ENCODE peak calls at places on chromosomes 16 and 17, in four cellular contexts. One of them, this sample, is unnamed.

GRCh38 chr17:7133424-7133823 is 18.8 kb upstream of the ASGR2 start:
- DNase-seq in GM12878: peak
- DNase-seq in K562: peak
- DNase-seq in HepG2: peak
- DNase-seq in this sample: peak

GRCh38 chr17:80382446-80382845 is 32.5 kb upstream of the ENDOV start:
- DNase-seq in HepG2: no peak
- DNase-seq in K562: no peak
- DNase-seq in GM12878: no peak
- DNase-seq in this sample: no peak

GRCh38 chr17:48611213-48611612 is 396 bp upstream of the HOXB7 start:
- DNase-seq in GM12878: no peak
- DNase-seq in HepG2: no peak
- DNase-seq in K562: no peak
- DNase-seq in this sample: no peak

GRCh38 chr17:47989159-47989558 is 18.2 kb downstream of the CDK5RAP3 start:
- DNase-seq in HepG2: no peak
- DNase-seq in K562: no peak
- DNase-seq in GM12878: no peak
- DNase-seq in this sample: no peak

GRCh38 chr17:29078183-29079045 is 35.5 kb downstream of the PIPOX start:
- DNase-seq in K562: no peak
- DNase-seq in HepG2: no peak
- DNase-seq in GM12878: no peak
- DNase-seq in this sample: no peak

GRCh38 chr16:76955629-76956028 is 235.4 kb upstream of the MON1B start:
- DNase-seq in GM12878: no peak
- DNase-seq in HepG2: no peak
- DNase-seq in K562: no peak
- DNase-seq in this sample: no peak

GRCh38 chr16:54582631-54583250 is 296.2 kb upstream of the IRX3 start:
- DNase-seq in HepG2: no peak
- DNase-seq in K562: no peak
- DNase-seq in GM12878: no peak
- DNase-seq in this sample: no peak

GRCh38 chr17:79921411-79922160 is 82.3 kb upstream of the CBX4 start:
- DNase-seq in GM12878: peak
- DNase-seq in K562: no peak
- DNase-seq in HepG2: no peak
- DNase-seq in this sample: no peak

GRCh38 chr17:77470800-77471733 is 330.3 kb downstream of the SEC14L1 start:
- DNase-seq in GM12878: no peak
- DNase-seq in K562: peak
- DNase-seq in HepG2: peak
- DNase-seq in this sample: peak

GRCh38 chr17:68152161-68152571 is 95.7 kb upstream of the AMZ2 start:
- DNase-seq in GM12878: no peak
- DNase-seq in HepG2: no peak
- DNase-seq in K562: peak
- DNase-seq in this sample: no peak

GRCh38 chr16:87027056-87027616 is 290.1 kb downstream of the C16orf95 start:
- DNase-seq in GM12878: no peak
- DNase-seq in K562: no peak
- DNase-seq in HepG2: no peak
- DNase-seq in this sample: no peak

GRCh38 chr17:47244697-47245096 is 8.9 kb upstream of the ITGB3 start:
- DNase-seq in HepG2: no peak
- DNase-seq in K562: no peak
- DNase-seq in GM12878: no peak
- DNase-seq in this sample: no peak

GRCh38 chr17:56451629-56452028 is 141.9 kb upstream of the NOG start:
- DNase-seq in HepG2: no peak
- DNase-seq in GM12878: no peak
- DNase-seq in K562: no peak
- DNase-seq in this sample: no peak

GRCh38 chr16:49660647-49661046 is 195.3 kb downstream of the ZNF423 start:
- DNase-seq in K562: no peak
- DNase-seq in HepG2: no peak
- DNase-seq in GM12878: no peak
- DNase-seq in this sample: no peak

GRCh38 chr16:1674751-1675664 is 3.1 kb upstream of the JPT2 start:
- DNase-seq in HepG2: no peak
- DNase-seq in K562: no peak
- DNase-seq in GM12878: no peak
- DNase-seq in this sample: no peak

GRCh38 chr17:7413346-7413985 is 5.8 kb downstream of the NLGN2 start:
- DNase-seq in GM12878: no peak
- DNase-seq in K562: no peak
- DNase-seq in HepG2: no peak
- DNase-seq in this sample: no peak

GRCh38 chr17:33981713-33982601 is 273.1 kb upstream of the CCL2 start:
- DNase-seq in HepG2: no peak
- DNase-seq in K562: no peak
- DNase-seq in GM12878: no peak
- DNase-seq in this sample: no peak

GRCh38 chr17:56908061-56908542 is 5.7 kb downstream of the TRIM25 start:
- DNase-seq in K562: no peak
- DNase-seq in GM12878: peak
- DNase-seq in HepG2: no peak
- DNase-seq in this sample: no peak

GRCh38 chr17:77258638-77259037 is 117.9 kb downstream of the SEC14L1 start:
- DNase-seq in HepG2: no peak
- DNase-seq in GM12878: no peak
- DNase-seq in K562: no peak
- DNase-seq in this sample: no peak

GRCh38 chr17:64706224-64707076 is 44.3 kb upstream of the SMURF2 start:
- DNase-seq in GM12878: no peak
- DNase-seq in HepG2: peak
- DNase-seq in K562: no peak
- DNase-seq in this sample: no peak

GRCh38 chr17:18851206-18851605 is 6.7 kb upstream of the PRPSAP2 start:
- DNase-seq in HepG2: no peak
- DNase-seq in K562: no peak
- DNase-seq in GM12878: no peak
- DNase-seq in this sample: no peak

GRCh38 chr16:1993731-1994131 is 4.0 kb downstream of the SYNGR3 start:
- DNase-seq in HepG2: peak
- DNase-seq in GM12878: no peak
- DNase-seq in K562: no peak
- DNase-seq in this sample: no peak

GRCh38 chr17:60577147-60577925 is 22.7 kb upstream of the PPM1D start:
- DNase-seq in GM12878: peak
- DNase-seq in K562: peak
- DNase-seq in HepG2: peak
- DNase-seq in this sample: no peak

DNA sequence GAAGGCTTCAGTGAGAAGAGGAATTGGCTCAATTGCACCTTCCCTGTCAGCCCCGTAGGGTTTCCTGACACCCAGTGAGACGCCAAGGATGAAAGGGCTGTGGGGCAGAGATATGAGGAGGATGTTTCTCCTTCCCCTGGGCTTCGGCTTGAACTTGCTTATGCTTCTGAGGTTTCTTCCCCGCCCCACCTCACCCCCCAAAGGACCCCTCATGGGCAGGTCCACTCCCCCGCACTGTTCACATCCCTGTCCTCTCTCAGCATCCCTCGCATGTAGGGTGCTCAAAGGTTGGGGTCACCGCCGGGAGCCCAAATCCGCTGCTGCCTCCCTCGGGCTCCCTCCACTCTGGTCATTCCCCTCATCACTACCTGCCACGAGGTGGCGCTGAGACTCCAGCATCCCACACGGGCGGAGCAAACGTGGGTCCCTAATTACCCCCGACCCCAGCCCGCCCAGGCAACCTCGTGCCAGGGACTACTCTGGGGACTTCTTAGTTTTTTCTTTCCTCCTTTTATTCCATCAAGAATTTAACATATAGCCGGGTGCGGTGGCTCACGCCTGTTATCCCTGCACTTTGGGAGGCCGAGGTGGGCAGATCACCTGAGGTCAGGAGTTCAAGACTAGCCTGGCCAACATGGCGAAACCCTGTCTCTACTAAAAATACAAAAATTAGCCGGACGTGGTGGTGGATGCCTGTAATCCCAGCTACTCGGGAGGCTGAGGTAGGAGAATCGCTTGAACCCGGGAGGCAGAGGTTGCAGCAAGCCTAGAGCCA is 3.3 kb upstream of the TRARG1 start:
- DNase-seq in HepG2: peak
- DNase-seq in K562: peak
- DNase-seq in GM12878: no peak
- DNase-seq in this sample: peak
- TF ChIP-seq ETV6 in HepG2: no peak
- TF ChIP-seq ETV6 in K562: no peak
- TF ChIP-seq ETV6 in GM12878: no peak
- TF ChIP-seq ETV6 in this sample: no peak

GRCh38 chr17:12296120-12296727 is 275.5 kb downstream of the MAP2K4 start:
- DNase-seq in GM12878: no peak
- DNase-seq in HepG2: no peak
- DNase-seq in K562: no peak
- DNase-seq in this sample: peak

GRCh38 chr17:12302711-12303110 is 282.0 kb downstream of the MAP2K4 start:
- DNase-seq in HepG2: no peak
- DNase-seq in K562: no peak
- DNase-seq in GM12878: no peak
- DNase-seq in this sample: no peak

DNA sequence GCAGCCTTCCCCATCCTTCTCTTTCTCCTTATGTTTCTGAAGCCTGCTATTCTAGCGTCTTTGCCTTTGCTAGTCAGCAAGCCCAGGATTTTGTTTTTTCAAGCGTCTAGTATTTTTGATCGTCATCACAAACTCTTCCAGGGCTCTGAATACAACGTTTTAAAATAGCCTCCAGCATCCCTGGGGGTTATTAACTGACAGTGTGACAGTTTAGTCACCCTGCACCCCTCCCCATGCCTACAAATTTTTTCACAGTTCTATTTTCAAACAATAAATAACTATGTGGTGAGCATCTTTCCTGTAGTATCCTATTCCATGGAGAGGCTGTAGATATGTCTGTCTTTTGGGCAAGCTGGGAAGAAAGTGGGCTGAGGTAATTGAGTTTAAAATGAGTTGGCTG is 280.9 kb downstream of the MAP2K4 start:
- DNase-seq in GM12878: no peak
- DNase-seq in HepG2: no peak
- DNase-seq in K562: no peak
- DNase-seq in this sample: no peak
- TF ChIP-seq ETV6 in GM12878: no peak
- TF ChIP-seq ETV6 in HepG2: no peak
- TF ChIP-seq ETV6 in K562: no peak
- TF ChIP-seq ETV6 in this sample: no peak

DNA sequence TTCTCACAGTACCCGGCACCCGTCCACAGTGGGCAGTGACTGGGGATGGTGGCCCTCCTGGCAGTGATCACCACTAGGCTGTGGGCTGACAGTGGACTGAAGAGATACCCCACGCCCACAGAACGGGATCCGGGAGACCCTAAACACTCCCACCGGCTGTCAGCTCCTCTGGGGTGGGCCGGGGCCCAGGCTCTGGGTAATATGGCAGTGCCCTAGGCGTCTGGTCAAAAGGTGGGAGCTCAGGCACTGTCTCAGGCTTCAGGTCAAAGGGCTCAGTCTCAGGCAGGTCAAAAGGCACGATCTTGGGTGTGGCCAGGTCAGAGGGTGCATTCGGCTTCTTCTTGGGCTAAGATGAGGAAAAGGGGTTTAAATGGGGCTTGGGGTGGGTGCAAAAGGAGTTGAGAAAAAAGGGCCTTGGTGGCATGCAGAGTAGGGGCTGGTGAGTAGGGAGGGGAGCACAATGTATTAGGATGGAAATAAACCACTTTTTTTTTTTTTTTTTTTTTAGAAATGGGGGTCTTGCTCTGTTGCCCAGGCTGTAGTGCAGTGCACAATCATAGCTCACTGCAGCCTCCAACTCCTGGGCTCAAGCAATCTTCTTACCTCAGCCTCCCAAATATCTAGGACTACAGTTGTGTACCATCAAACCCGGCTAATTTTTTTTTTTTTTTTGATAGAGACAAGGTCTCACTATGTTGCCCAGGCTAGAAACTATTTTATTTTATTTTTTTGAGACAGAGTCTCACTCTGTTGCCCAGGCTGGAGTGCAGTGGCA is 11.0 kb downstream of the CAVIN1 start:
- DNase-seq in GM12878: no peak
- DNase-seq in K562: no peak
- DNase-seq in HepG2: no peak
- DNase-seq in this sample: no peak
- TF ChIP-seq ETV6 in GM12878: no peak
- TF ChIP-seq ETV6 in K562: no peak
- TF ChIP-seq ETV6 in HepG2: no peak
- TF ChIP-seq ETV6 in this sample: no peak

DNA sequence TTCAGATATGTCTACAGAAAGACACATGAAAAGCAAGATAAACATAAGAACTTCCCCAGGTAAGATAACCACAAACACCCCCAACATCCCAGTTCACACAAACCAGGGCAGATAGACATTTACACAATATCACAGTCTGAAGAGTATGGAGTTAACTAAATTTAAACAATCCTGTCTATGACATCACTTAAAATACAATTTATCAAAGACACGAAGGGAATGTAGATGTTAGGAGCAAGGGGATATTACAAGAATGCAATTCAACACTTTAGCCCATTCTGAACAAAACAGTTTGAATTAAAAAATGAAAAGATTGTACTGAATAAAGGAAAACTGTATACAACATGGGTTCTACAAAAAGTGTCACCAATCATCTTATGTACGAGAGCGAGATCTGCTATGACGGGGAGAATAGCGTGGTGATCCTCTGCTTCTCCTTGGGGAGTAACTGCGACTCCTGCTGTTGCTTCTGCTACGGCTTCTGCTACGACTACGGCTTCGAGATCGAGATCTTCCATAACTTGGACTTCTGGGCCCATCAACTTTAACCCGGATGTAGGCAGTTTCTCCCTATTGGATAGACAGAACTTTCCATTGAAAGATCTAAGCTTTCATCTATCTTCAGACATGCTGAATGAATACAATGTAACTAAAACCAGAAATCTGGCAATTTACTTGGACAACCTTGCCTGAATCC is 1.9 kb downstream of the SRSF1 start:
- DNase-seq in HepG2: no peak
- DNase-seq in GM12878: no peak
- DNase-seq in K562: no peak
- DNase-seq in this sample: no peak
- TF ChIP-seq ETV6 in HepG2: no peak
- TF ChIP-seq ETV6 in GM12878: no peak
- TF ChIP-seq ETV6 in K562: no peak
- TF ChIP-seq ETV6 in this sample: no peak

GRCh38 chr17:82461827-82462524 is 3.4 kb downstream of the NARF start:
- DNase-seq in HepG2: peak
- DNase-seq in GM12878: no peak
- DNase-seq in K562: peak
- DNase-seq in this sample: no peak
- TF ChIP-seq ETV6 in HepG2: peak
- TF ChIP-seq ETV6 in GM12878: no peak
- TF ChIP-seq ETV6 in K562: no peak
- TF ChIP-seq ETV6 in this sample: no peak

This sample was measured in WTC11.